ENCODE peak calls at places on chromosomes 6 and 20, in seven cellular contexts. X, U, J, V, C, H and M are unnamed samples. For H3K9me3, the result is how much of the 10 kb centered on the place peaks cover.

GRCh38 chr20:15475483-15475882 is 1097.8 kb downstream of the KIF16B start:
- DNase-seq in X (peak), J (no peak), H (no peak), U (no peak), C (peak), V (peak), M (no peak)

GRCh38 chr20:10185741-10186558 is 32.7 kb upstream of the SNAP25 start:
- DNase-seq in V (no peak), J (no peak), H (no peak), C (no peak), U (no peak), X (no peak), M (no peak)

GRCh38 chr20:62511915-62512610 is 36.3 kb upstream of the GATA5 start:
- DNase-seq in X (no peak), J (no peak), C (peak), H (no peak), V (no peak), U (no peak), M (peak)

GRCh38 chr6:7578949-7579348 is 11.0 kb upstream of the SNRNP48 start:
- DNase-seq in V (no peak), C (no peak), X (no peak), U (no peak), J (no peak), H (no peak), M (no peak)

GRCh38 chr6:112041535-112041934 is 12.4 kb upstream of the CCN6 start:
- DNase-seq in U (peak), C (no peak), X (no peak), J (no peak), H (no peak), V (no peak), M (no peak)

GRCh38 chr20:52859156-52859887 is 112.8 kb upstream of the TSHZ2 start:
- DNase-seq in J (peak), V (no peak), C (no peak), U (no peak), X (peak), H (peak), M (no peak)

GRCh38 chr6:105645958-105646357 is 243.1 kb upstream of the PREP start:
- DNase-seq in U (no peak), C (no peak), V (no peak), J (no peak), H (no peak), X (no peak), M (no peak)

GRCh38 chr6:52286798-52287432 is 2.4 kb upstream of the MCM3 start:
- DNase-seq in X (peak), V (peak), H (peak), C (peak), U (peak), J (no peak), M (peak)

GRCh38 chr6:123821112-123821511 is 17.4 kb downstream of the NKAIN2 start:
- DNase-seq in C (no peak), J (no peak), X (no peak), V (no peak), U (no peak), H (no peak), M (no peak)

GRCh38 chr6:113859349-113860164 is 2.4 kb downstream of the MARCKS start:
- DNase-seq in U (peak), X (peak), C (peak), V (peak), H (peak), J (peak), M (peak)

GRCh38 chr20:9919271-9920014 is 80.6 kb upstream of the PAK5 start:
- DNase-seq in C (no peak), J (no peak), X (no peak), U (no peak), H (no peak), V (no peak), M (no peak)

GRCh38 chr20:51404297-51405060 is 138.0 kb downstream of the NFATC2 start:
- DNase-seq in X (no peak), V (peak), U (no peak), C (no peak), J (no peak), H (peak), M (no peak)

GRCh38 chr6:27237089-27237723 is 10.3 kb upstream of the PRSS16 start:
- DNase-seq in V (no peak), J (no peak), U (peak), X (no peak), C (no peak), H (peak), M (no peak)

GRCh38 chr6:46098678-46099077 is 31.1 kb upstream of the ENPP4 start:
- DNase-seq in H (no peak), V (peak), U (no peak), C (no peak), J (no peak), X (peak), M (no peak)

GRCh38 chr6:163530406-163530805 is 115.9 kb downstream of the QKI start:
- DNase-seq in X (no peak), U (no peak), C (no peak), J (no peak), V (no peak), H (peak), M (no peak)

GRCh38 chr6:45611502-45611901 is 233.8 kb upstream of the SUPT3H start:
- DNase-seq in X (no peak), J (no peak), U (peak), H (no peak), V (no peak), C (no peak), M (no peak)

GRCh38 chr20:31859998-31860380 is 10.3 kb downstream of the DUSP15 start:
- DNase-seq in H (no peak), X (no peak), V (no peak), U (peak), C (no peak), J (no peak), M (no peak)

GRCh38 chr20:2909953-2910352 is 36.7 kb downstream of the PTPRA start:
- DNase-seq in X (no peak), H (no peak), V (no peak), U (no peak), J (no peak), C (no peak), M (no peak)

GRCh38 chr20:47876348-47877056 is 91.2 kb upstream of the SULF2 start:
- DNase-seq in U (peak), C (no peak), X (no peak), J (no peak), V (no peak), H (no peak), M (no peak)

GRCh38 chr20:63957690-63958441 is 1.6 kb upstream of the UCKL1 start:
- DNase-seq in U (no peak), J (peak), C (no peak), H (peak), X (no peak), V (peak), M (no peak)

GRCh38 chr6:105879902-105880547 is 206.1 kb upstream of the PRDM1 start:
- DNase-seq in J (peak), V (peak), U (no peak), X (peak), H (no peak), C (no peak), M (no peak)

GRCh38 chr6:88135578-88136114 is 30.5 kb downstream of the CNR1 start:
- DNase-seq in V (no peak), U (no peak), C (no peak), J (no peak), H (no peak), X (no peak), M (peak)

GRCh38 chr6:95352064-95352463 is 225.3 kb upstream of the MANEA start:
- DNase-seq in H (no peak), V (no peak), U (no peak), J (no peak), X (no peak), C (no peak), M (no peak)

GRCh38 chr20:56875052-56875663 is 246.1 kb downstream of the TFAP2C start:
- DNase-seq in C (no peak), J (no peak), U (no peak), X (no peak), V (peak), H (peak), M (no peak)

DNA sequence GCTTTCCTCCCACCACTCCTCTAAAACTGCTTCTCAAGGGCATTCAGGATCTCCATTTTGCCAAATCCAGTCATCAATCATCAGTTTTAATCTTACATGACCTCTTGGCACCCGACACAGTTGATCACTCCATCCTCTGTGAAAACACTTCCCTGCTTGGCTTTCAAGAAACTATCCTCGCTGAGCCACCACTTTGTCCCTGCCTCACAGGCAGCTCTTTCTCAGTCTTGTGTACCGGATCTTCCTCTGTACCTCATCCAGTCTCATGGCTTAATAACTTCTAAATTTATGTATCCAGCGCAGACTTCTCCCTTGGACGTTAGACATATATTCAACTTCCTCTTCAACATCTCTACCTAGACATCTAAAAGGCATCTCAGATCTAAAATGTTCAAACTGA is 89.9 kb downstream of the BTBD9 start:
- DNase-seq in H (no peak), C (peak), X (no peak), U (no peak), V (no peak), J (no peak), M (no peak)
- H3K27ac ChIP-seq in H (no peak), C (peak), X (no peak), U (no peak), V (no peak), J (no peak), M (no peak)

GRCh38 chr6:67292169-67292568 is 1342.9 kb upstream of the ADGRB3 start:
- DNase-seq in J (no peak), H (no peak), X (no peak), V (no peak), U (no peak), C (no peak), M (no peak)

GRCh38 chr6:67285770-67286495 is 1349.1 kb upstream of the ADGRB3 start:
- DNase-seq in H (peak), U (no peak), J (no peak), V (no peak), C (no peak), X (no peak), M (no peak)

DNA sequence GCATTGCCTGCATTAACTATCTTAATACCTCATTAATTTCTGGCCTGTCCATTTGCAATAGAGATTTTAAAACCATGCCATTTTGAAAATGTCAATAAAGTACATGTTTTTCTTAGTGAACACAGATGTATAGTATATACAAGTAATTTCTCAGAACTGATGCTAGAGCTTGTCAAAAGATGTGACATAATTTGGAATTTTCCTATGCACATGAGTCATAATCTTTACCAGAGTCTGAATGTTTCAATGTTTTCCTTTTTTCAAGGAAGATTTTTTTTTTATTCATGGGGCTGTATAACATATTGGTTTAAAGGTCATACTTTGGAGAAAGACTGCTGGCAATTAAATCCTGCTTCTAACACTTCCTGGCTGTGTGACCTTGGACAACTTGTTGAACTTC is 1347.5 kb upstream of the ADGRB3 start:
- DNase-seq in X (no peak), H (no peak), C (no peak), U (no peak), V (no peak), J (no peak), M (no peak)
- H3K9me3 ChIP-seq in X (under half), H (under half), C (under half), U (under half), V (under half), J (under half), M (under half)

DNA sequence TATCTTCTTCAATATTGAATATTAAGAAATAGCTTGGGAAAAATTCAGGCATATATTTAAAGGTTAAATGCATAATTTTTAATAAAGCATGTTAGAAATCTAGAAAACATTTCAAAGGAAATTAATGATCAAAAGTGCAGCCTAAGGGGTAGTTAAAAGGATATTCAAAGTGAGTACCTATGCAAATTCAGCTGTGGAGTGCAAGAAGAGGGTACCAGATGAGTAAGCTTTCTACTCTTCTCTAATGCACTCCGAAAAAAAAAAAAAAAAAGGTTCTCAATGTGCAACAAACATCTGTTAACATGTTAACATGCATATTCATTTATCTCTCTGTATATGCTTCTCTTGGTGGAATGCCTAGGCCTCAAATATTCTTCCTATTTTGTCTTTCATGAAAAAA is 32.0 kb upstream of the KATNA1 start:
- DNase-seq in H (no peak), V (no peak), X (no peak), J (no peak), U (no peak), C (no peak), M (no peak)
- H3K27ac ChIP-seq in H (no peak), V (no peak), X (no peak), J (no peak), U (no peak), C (peak), M (no peak)

GRCh38 chr6:17894905-17895304 is 92.5 kb downstream of the KIF13A start:
- DNase-seq in U (no peak), J (no peak), H (no peak), X (no peak), V (no peak), C (no peak), M (no peak)
- H3K9me3 ChIP-seq in U (under half), J (under half), H (under half), X (under half), V (under half), C (under half), M (under half)

GRCh38 chr20:19976595-19977372 is 40.4 kb upstream of the NAA20 start:
- DNase-seq in C (peak), V (no peak), H (peak), U (peak), X (peak), J (peak), M (no peak)
- H3K27ac ChIP-seq in C (peak), V (peak), H (peak), U (peak), X (peak), J (peak), M (no peak)

GRCh38 chr6:44404022-44404714 is 16.7 kb downstream of the CDC5L start:
- DNase-seq in J (no peak), C (no peak), U (no peak), V (no peak), X (no peak), H (no peak), M (no peak)

GRCh38 chr6:44407951-44408670 is 20.6 kb downstream of the CDC5L start:
- DNase-seq in U (no peak), V (no peak), C (no peak), X (no peak), H (no peak), J (no peak), M (no peak)

GRCh38 chr6:44401138-44401537 is 13.6 kb downstream of the CDC5L start:
- DNase-seq in J (no peak), H (peak), X (no peak), U (no peak), C (no peak), V (no peak), M (no peak)

GRCh38 chr6:44400572-44400971 is 13.1 kb downstream of the CDC5L start:
- DNase-seq in U (no peak), J (no peak), V (no peak), C (no peak), X (no peak), H (no peak), M (no peak)

DNA sequence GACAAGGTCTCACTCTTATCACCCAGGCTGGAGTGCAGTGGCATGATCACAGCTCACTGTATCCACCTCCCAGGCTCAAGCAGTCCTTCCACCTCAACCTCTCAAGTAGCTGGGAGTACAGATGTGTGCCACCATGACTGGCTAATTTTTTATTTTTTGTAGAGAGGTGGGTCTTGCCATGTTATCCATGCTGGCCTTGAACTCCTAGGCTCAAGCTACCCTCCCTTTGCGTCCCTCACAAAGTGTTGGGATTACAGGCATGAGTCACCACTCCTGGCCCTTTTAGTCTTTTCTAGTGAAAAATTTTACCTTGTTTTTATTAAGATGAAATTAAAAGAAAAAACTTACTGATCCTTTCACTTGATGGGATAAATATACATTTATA is 17.2 kb downstream of the CDC5L start:
- DNase-seq in J (no peak), H (no peak), V (no peak), C (no peak), X (no peak), U (no peak), M (no peak)
- H3K9me3 ChIP-seq in J (under half), H (under half), V (under half), C (under half), X (under half), U (under half), M (under half)